ENCODE peak calls at places on chromosome 2, in nine cellular contexts. I is heart left ventricle; L is cardiac muscle cell; J is amygdala; B is T-cell; O is stimulated activated CD8-positive, alpha-beta memory T cell treated with anti-CD3 and anti-CD28 coated beads, Interleukin-2, amount 100 ng/mL, for 1 hour; U is upper lobe of right lung; N is stimulated activated CD4-positive, alpha-beta T cell treated with anti-CD3 and anti-CD28 coated beads, Interleukin-12 subunit alpha, Interleukin-12 subunit beta, amount 100 ng/mL, for 48 hours; V is NCI-H774. S is an unnamed sample.

GRCh38 chr2:20650880-20651730 is at the start of gene HS1BP3:
- DNase-seq in I (peak), L (peak), J (peak), B (peak), O (peak), U (peak), N (peak), V (peak), S (peak)

GRCh38 chr2:128782411-128783192 is 463.9 kb upstream of the HS6ST1 start:
- DNase-seq in I (no peak), L (no peak), J (no peak), B (no peak), O (no peak), U (peak), N (no peak), V (no peak), S (no peak)

GRCh38 chr2:160493227-160494028 is at the start of gene RBMS1:
- DNase-seq in I (peak), L (peak), J (no peak), B (peak), O (no peak), U (peak), N (peak), V (peak), S (peak)

GRCh38 chr2:220163486-220163885 is 536.1 kb downstream of the SLC4A3 start:
- DNase-seq in I (no peak), L (no peak), J (no peak), B (no peak), O (no peak), U (no peak), N (no peak), V (no peak), S (no peak)

GRCh38 chr2:184558713-184559464 is 39.4 kb upstream of the ZNF804A start:
- DNase-seq in I (no peak), L (no peak), J (no peak), B (no peak), O (no peak), U (no peak), N (no peak), V (no peak), S (no peak)

GRCh38 chr2:19607931-19608762 is 249.7 kb upstream of the OSR1 start:
- DNase-seq in I (no peak), L (peak), J (no peak), B (no peak), O (no peak), U (no peak), N (no peak), V (no peak), S (no peak)

GRCh38 chr2:224885836-224886547 is 156.3 kb downstream of the DOCK10 start:
- DNase-seq in I (no peak), L (peak), J (no peak), B (no peak), O (no peak), U (no peak), N (no peak), V (no peak), S (no peak)

GRCh38 chr2:240024766-240025165 is 376 bp downstream of the NDUFA10 start:
- DNase-seq in I (no peak), L (peak), J (no peak), B (no peak), O (no peak), U (no peak), N (no peak), V (no peak), S (peak)

GRCh38 chr2:61288070-61288841 is 126.3 kb downstream of the C2orf74 start:
- DNase-seq in I (no peak), L (peak), J (no peak), B (no peak), O (no peak), U (no peak), N (no peak), V (no peak), S (peak)

GRCh38 chr2:240959941-240960308 is 38.5 kb upstream of the SNED1 start:
- DNase-seq in I (no peak), L (no peak), J (no peak), B (no peak), O (no peak), U (no peak), N (no peak), V (no peak), S (no peak)